ENCODE peak calls at places on chromosomes 3 and 15, in nine cellular contexts. M, I, O, W, D, T, J, K and N are unnamed samples.

GRCh38 chr3:87307805-87308204 is 31.4 kb upstream of the POU1F1 start:
- DNase-seq in K (no peak), W (no peak), T (no peak), O (no peak), J (no peak), M (no peak), D (no peak), I (no peak), N (no peak)

GRCh38 chr3:9944271-9944670 is 7.9 kb downstream of the PRRT3 start:
- DNase-seq in W (no peak), M (no peak), I (no peak), K (no peak), D (no peak), O (no peak), T (no peak), J (no peak), N (no peak)

GRCh38 chr3:20040476-20041196 is 390 bp downstream of the KAT2B start:
- DNase-seq in J (peak), I (no peak), W (no peak), T (no peak), O (peak), M (no peak), D (peak), K (peak), N (no peak)

GRCh38 chr15:99981839-99982658 is 248.8 kb upstream of the LYSMD4 start:
- DNase-seq in I (no peak), D (no peak), W (no peak), T (no peak), K (no peak), M (no peak), O (no peak), J (no peak), N (no peak)

GRCh38 chr3:43810797-43811196 is 120.1 kb downstream of the ABHD5 start:
- DNase-seq in M (no peak), O (no peak), D (no peak), J (no peak), W (no peak), T (no peak), I (peak), K (no peak), N (no peak)

GRCh38 chr3:71962561-71963240 is 177.8 kb upstream of the PROK2 start:
- DNase-seq in W (no peak), M (no peak), K (no peak), I (no peak), O (no peak), J (no peak), T (no peak), D (no peak), N (peak)

GRCh38 chr15:74272812-74273211 is 36.7 kb downstream of the CCDC33 start:
- DNase-seq in D (no peak), W (no peak), K (no peak), M (no peak), J (no peak), T (no peak), O (no peak), I (no peak), N (no peak)

GRCh38 chr3:60399861-60400845 is 851.1 kb downstream of the FHIT start:
- DNase-seq in K (no peak), D (no peak), M (no peak), J (no peak), I (no peak), O (no peak), W (peak), T (peak), N (no peak)

GRCh38 chr3:134353831-134354611 is 20.2 kb downstream of the AMOTL2 start:
- DNase-seq in K (no peak), W (no peak), O (no peak), I (no peak), T (no peak), D (no peak), J (no peak), M (no peak), N (no peak)

GRCh38 chr15:57598346-57598745 is 6.6 kb downstream of the MYZAP start:
- DNase-seq in W (no peak), K (no peak), I (no peak), D (no peak), M (no peak), O (no peak), J (no peak), T (no peak), N (no peak)

GRCh38 chr15:63727542-63727941 is 106.2 kb downstream of the HERC1 start:
- DNase-seq in O (no peak), D (no peak), T (no peak), M (no peak), I (no peak), K (no peak), W (no peak), J (no peak), N (no peak)

GRCh38 chr3:188010478-188010877 is 143.5 kb upstream of the LPP start:
- DNase-seq in M (no peak), O (no peak), K (no peak), D (no peak), I (no peak), T (no peak), J (no peak), W (no peak), N (no peak)

GRCh38 chr15:80660114-80660513 is 35.0 kb upstream of the ABHD17C start:
- DNase-seq in K (peak), D (no peak), W (peak), O (no peak), M (no peak), I (no peak), T (no peak), J (no peak), N (no peak)

GRCh38 chr15:75195122-75195765 is 6.4 kb upstream of the C15orf39 start:
- DNase-seq in J (no peak), O (no peak), W (peak), M (no peak), I (no peak), T (no peak), D (no peak), K (no peak), N (no peak)